ENCODE peak calls at places on chromosomes 3 and 15, in four cellular contexts. G is heart left ventricle; Y is CD8-positive, alpha-beta T cell; F is OCI-LY7. B is an unnamed sample. For H3K36me3, the result is how much of the 10 kb centered on the place peaks cover.

GRCh38 chr3:23762214-23763039 is 43.3 kb upstream of the UBE2E1 start:
- DNase-seq in G (no peak), Y (no peak), F (peak), B (peak)

GRCh38 chr3:129413687-129414506 is 14.5 kb downstream of the EFCAB12 start:
- DNase-seq in G (no peak), Y (no peak), F (no peak), B (peak)

GRCh38 chr15:23444269-23444668 is 2.8 kb downstream of the GOLGA6L2 start:
- DNase-seq in G (no peak), Y (no peak), F (no peak), B (no peak)

GRCh38 chr15:45869034-45869668 is 234.3 kb downstream of the SQOR start:
- DNase-seq in G (no peak), Y (no peak), F (no peak), B (no peak)

GRCh38 chr3:18434731-18435130 is 9.6 kb upstream of the SATB1 start:
- DNase-seq in G (no peak), Y (no peak), F (no peak), B (no peak)

GRCh38 chr15:101264011-101264410 is 12.2 kb upstream of the CHSY1 start:
- DNase-seq in G (no peak), Y (no peak), F (no peak), B (peak)

GRCh38 chr15:81302605-81303204 is 21.2 kb downstream of the STARD5 start:
- DNase-seq in G (no peak), Y (no peak), F (peak), B (no peak)

GRCh38 chr15:40843183-40843884 is 514 bp upstream of the SPINT1 start:
- DNase-seq in G (no peak), Y (no peak), F (no peak), B (no peak)

GRCh38 chr3:122969585-122970453 is 57.7 kb downstream of the SEMA5B start:
- DNase-seq in G (peak), Y (no peak), F (no peak), B (no peak)

GRCh38 chr3:172157566-172158258 is 118.3 kb downstream of the FNDC3B start:
- DNase-seq in G (no peak), Y (no peak), F (no peak), B (no peak)

GRCh38 chr3:168034152-168034928 is 61.4 kb downstream of the GOLIM4 start:
- DNase-seq in G (no peak), Y (no peak), F (no peak), B (no peak)

GRCh38 chr3:188389711-188390346 is 235.9 kb downstream of the LPP start:
- DNase-seq in G (peak), Y (no peak), F (peak), B (peak)

GRCh38 chr3:46845397-46845859 is 17.8 kb downstream of the MYL3 start:
- DNase-seq in G (peak), Y (no peak), F (no peak), B (no peak)

GRCh38 chr3:46844397-46844796 is 18.8 kb downstream of the MYL3 start:
- DNase-seq in G (no peak), Y (no peak), F (no peak), B (no peak)

GRCh38 chr3:46843508-46843907 is 19.7 kb downstream of the MYL3 start:
- DNase-seq in G (no peak), Y (no peak), F (no peak), B (no peak)

GRCh38 chr3:46845860-46846623 is 17.2 kb downstream of the MYL3 start:
- DNase-seq in G (peak), Y (peak), F (peak), B (peak)

GRCh38 chr3:46844851-46845250 is 18.4 kb downstream of the MYL3 start:
- DNase-seq in G (peak), Y (no peak), F (no peak), B (no peak)
- H3K4me3 ChIP-seq in G (no peak), Y (no peak), F (no peak), B (peak)

DNA sequence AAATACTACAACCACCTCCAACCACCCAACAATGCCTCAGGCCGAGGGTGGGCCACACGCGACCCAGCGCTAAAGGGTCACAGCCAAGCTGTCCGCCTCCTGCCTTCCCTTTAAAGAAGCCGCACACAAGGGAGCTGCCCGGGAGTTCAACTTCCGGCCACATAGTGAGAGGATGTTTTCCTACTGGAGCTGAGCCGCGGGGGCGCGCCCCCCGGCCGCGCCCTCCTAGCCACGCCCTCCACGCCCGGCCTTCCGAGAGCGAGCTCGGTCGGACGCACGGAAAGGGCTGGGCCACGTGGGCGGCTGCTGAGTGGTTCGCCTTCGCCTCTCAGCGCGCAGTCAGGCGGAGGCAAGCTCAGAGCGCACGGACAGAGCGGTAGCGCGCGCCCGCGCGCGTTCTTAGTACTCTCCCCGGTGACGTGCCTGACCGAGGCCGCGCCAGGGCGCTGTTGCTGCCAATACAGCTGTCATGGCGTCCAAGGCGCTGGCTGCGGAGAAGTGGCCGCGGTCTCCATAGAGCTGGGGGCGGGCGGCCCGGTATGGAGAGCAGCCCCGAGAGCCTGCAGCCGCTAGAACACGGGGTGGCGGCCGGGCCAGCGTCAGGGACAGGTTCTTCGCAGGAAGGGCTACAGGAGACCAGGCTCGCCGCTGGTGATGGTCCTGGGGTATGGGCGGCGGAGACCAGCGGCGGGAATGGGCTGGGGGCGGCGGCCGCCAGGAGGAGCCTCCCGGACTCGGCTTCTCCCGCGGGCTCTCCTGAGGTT is at the start of gene MINDY2:
- DNase-seq in G (peak), Y (peak), F (peak), B (peak)
- TF ChIP-seq CTCF in G (peak), Y (no peak), F (peak), B (peak)

DNA sequence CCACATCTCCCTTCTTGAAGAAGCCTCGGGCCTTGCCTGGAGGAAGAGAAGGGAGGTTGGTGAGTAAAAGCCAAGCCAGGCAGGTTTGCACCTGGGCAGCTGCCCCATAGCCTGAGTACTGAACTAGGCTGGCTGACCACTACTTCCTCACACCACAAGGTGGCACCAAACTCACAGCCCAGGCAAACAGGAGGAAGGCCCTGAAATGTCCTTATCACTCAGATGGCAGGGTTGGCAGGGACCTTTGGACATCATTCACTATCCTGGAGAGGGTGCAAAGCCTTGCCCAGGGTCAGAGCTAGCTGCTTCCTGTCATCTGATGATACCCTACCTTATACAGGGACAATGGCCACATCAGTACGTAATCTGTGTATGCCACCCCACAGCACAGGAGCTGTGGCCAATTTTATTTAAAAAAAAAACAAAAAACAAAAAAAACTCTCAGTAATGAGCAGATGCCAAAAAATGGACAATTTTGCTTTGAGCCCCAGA is 2.2 kb upstream of the GRAMD2A start:
- DNase-seq in G (peak), Y (peak), F (peak), B (peak)
- H3K36me3 ChIP-seq in G (under half), Y (half or more), F (half or more), B (half or more)

GRCh38 chr3:128075516-128076464 is 23.6 kb downstream of the SEC61A1 start:
- DNase-seq in G (peak), Y (peak), F (peak), B (peak)

GRCh38 chr3:128074851-128075515 is 22.7 kb downstream of the SEC61A1 start:
- DNase-seq in G (no peak), Y (no peak), F (no peak), B (no peak)

GRCh38 chr3:128076465-128076782 is 24.2 kb downstream of the SEC61A1 start:
- DNase-seq in G (peak), Y (no peak), F (no peak), B (no peak)

GRCh38 chr3:128078875-128079274 is 26.6 kb downstream of the SEC61A1 start:
- DNase-seq in G (no peak), Y (no peak), F (no peak), B (no peak)

DNA sequence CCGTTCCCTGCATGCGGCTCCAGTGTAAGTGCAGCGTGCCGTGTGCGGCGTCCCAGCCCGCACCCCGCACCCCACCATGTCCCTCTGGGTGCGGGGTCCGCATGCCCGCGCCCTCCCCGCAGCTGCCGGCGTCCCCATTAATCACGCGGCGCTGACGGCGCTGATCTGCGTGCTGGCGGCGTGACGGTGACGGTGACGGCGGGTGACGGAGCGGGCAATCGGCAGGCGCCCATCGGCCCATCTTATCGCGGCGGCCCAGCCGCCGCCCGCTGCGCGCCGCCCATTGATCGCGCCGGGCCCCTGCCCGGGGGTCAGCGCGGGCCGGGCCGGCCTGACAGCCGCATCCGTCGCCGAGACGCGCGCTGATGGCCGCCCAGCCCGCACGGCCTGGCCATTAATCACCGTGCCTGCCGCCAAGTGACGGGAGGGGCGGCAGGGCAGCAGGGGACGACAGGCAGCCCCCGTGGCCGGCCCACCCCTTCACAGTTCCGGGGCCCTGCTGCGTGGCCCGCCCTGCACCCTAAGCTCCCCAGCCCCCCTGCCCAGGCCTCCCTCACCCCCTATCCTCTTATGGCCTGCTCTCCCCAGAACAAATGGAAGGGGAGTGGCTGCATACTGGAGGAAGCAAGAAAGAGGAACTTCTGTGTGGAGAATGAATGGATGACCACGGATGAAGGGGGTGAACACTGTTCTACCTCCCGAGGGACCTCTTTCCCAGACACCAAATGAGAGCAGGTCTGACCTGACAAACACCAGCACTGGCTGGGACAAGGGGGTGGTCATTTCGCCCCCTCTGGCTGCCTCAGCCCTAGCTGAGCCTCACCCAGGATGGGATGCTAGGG is 24.8 kb downstream of the SEC61A1 start:
- DNase-seq in G (peak), Y (peak), F (no peak), B (peak)
- H3K4me3 ChIP-seq in G (peak), Y (peak), F (no peak), B (peak)

B was measured in GM06990.